ENCODE peak calls at places on chromosome 7, in six cellular contexts. D is lower lobe of right lung, K is upper lobe of right lung, M is ascending aorta, R is psoas muscle, T is transverse colon. G is an unnamed sample.

GRCh38 chr7:107392811-107393210 is 77.0 kb upstream of the GPR22 start:
- DNase-seq in K (no peak), T (no peak), D (no peak), R (no peak), M (no peak), G (no peak)

GRCh38 chr7:492714-493065 is 27.0 kb downstream of the PDGFA start:
- DNase-seq in K (peak; percentile 49), M (no peak), D (peak; percentile 39), T (no peak), R (peak; percentile 49), G (no peak)

GRCh38 chr7:99898836-99899235 is 20.5 kb downstream of the TRIM4 start:
- DNase-seq in M (no peak), D (no peak), R (no peak), K (no peak), T (no peak), G (no peak)

GRCh38 chr7:113374924-113375323 is 256.6 kb upstream of the SMIM30 start:
- DNase-seq in D (no peak), T (no peak), R (no peak), M (no peak), K (no peak), G (no peak)

GRCh38 chr7:99027241-99027640 is 116.7 kb downstream of the SMURF1 start:
- DNase-seq in T (no peak), M (no peak), D (no peak), R (no peak), K (no peak), G (no peak)

GRCh38 chr7:109479388-109479787 is 909.7 kb downstream of the DNAJB9 start:
- DNase-seq in D (no peak), R (no peak), T (no peak), M (no peak), K (no peak), G (no peak)

GRCh38 chr7:80440908-80441307 is 71.0 kb downstream of the GNAT3 start:
- DNase-seq in K (no peak), T (no peak), D (no peak), M (no peak), R (no peak), G (peak; percentile 34)

GRCh38 chr7:36723951-36724664 is at the start of gene AOAH:
- DNase-seq in D (peak; percentile 86), R (peak; percentile 65), K (peak; percentile 79), T (peak; percentile 68), M (peak; percentile 66), G (no peak)

GRCh38 chr7:54839538-54840213 is 80.7 kb upstream of the SEC61G start:
- DNase-seq in M (no peak), R (peak; percentile 92), T (peak; percentile 35), D (peak; percentile 77), K (peak; percentile 86), G (peak; percentile 29)

GRCh38 chr7:66896441-66896840 is 24.6 kb upstream of the TMEM248 start:
- DNase-seq in D (no peak), K (no peak), T (no peak), M (no peak), R (no peak), G (no peak)

GRCh38 chr7:155810607-155811559 is 1.4 kb downstream of the SHH start:
- DNase-seq in R (no peak), T (no peak), K (no peak), D (peak; percentile 44), M (no peak), G (no peak)

GRCh38 chr7:37346761-37347160 is 101.9 kb downstream of the ELMO1 start:
- DNase-seq in M (no peak), D (no peak), T (no peak), R (no peak), K (no peak), G (no peak)

GRCh38 chr7:111650456-111650999 is 88.2 kb upstream of the IMMP2L start:
- DNase-seq in K (no peak), M (no peak), D (no peak), R (no peak), T (no peak), G (peak; percentile 49)

GRCh38 chr7:51062222-51062987 is 254.2 kb downstream of the COBL start:
- DNase-seq in D (peak; percentile 81), K (peak; percentile 86), M (no peak), T (no peak), R (no peak), G (no peak)

GRCh38 chr7:105187302-105188169 is 173.5 kb downstream of the KMT2E start:
- DNase-seq in D (no peak), R (no peak), M (no peak), T (no peak), K (no peak), G (no peak)

GRCh38 chr7:114047889-114048288 is 129.1 kb upstream of the PPP1R3A start:
- DNase-seq in M (no peak), T (no peak), D (no peak), R (no peak), K (no peak), G (no peak)

GRCh38 chr7:116219288-116219687 is 8.9 kb downstream of the TES start:
- DNase-seq in T (no peak), K (no peak), M (no peak), R (no peak), D (no peak), G (no peak)

GRCh38 chr7:116215550-116215949 is 5.2 kb downstream of the TES start:
- DNase-seq in M (no peak), K (no peak), T (no peak), R (no peak), D (no peak), G (no peak)

GRCh38 chr7:116216956-116217570 is 6.7 kb downstream of the TES start:
- DNase-seq in T (no peak), D (no peak), K (no peak), M (no peak), R (no peak), G (peak; percentile 53)

GRCh38 chr7:116218051-116218645 is 7.8 kb downstream of the TES start:
- DNase-seq in K (no peak), M (no peak), R (no peak), T (no peak), D (no peak), G (peak; percentile 85)

DNA sequence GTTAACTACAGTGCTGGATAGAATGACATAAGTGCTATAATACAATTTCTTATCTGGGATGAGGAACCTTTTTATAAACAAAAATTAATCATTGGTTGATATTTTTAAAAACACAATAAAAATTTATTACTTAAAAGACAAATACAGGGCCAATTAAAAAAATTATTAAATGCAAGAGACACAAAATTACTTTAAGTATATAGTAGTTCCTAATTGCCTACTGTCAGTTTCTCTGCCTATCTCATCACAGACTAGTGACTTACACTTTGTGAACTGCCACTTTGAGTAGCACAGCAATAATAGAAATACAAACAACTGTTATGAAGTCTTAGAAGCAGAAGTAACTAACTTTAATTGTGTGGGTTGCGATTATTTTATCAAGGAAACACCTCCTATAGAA is 8.4 kb downstream of the TES start:
- DNase-seq in K (no peak), T (no peak), D (no peak), R (no peak), M (no peak), G (no peak)
- H3K27ac ChIP-seq in K (no peak overlapping the region), T (peak overlapping the region; percentile 98), D (no peak overlapping the region), R (no peak overlapping the region), M (peak overlapping the region; percentile 99), G (no peak overlapping the region)

GRCh38 chr7:142960955-142961512 is 1.1 kb downstream of the KEL start:
- DNase-seq in K (no peak), D (no peak), R (no peak), M (no peak), T (no peak), G (no peak)
- TF ChIP-seq CTCF in K (no peak), D (no peak), R (no peak), M (no peak), T (no peak), G (peak; percentile 7)

GRCh38 chr7:65339257-65339656 is 34.4 kb upstream of the ZNF92 start:
- DNase-seq in R (no peak), D (no peak), M (no peak), T (no peak), K (no peak), G (no peak)
- H3K9me3 ChIP-seq in R (no peaks in the 10 kb centered on the region), D (no peaks in the 10 kb centered on the region), M (no peaks in the 10 kb centered on the region), T (no peaks in the 10 kb centered on the region), K (no peaks in the 10 kb centered on the region), G (no peaks in the 10 kb centered on the region)

GRCh38 chr7:16652255-16652583 is 6.2 kb downstream of the BZW2 start:
- DNase-seq in R (no peak), D (no peak), K (no peak), T (no peak), M (no peak), G (peak; percentile 24)
- H3K27ac ChIP-seq in R (peak overlapping the region; percentile 54), D (peak overlapping the region; percentile 40), K (no peak overlapping the region), T (no peak overlapping the region), M (no peak overlapping the region), G (peak overlapping the region; percentile 55)

GRCh38 chr7:151226875-151227782 is at the start of gene ABCF2:
- DNase-seq in T (peak; percentile 99), D (peak; percentile 99), K (peak; percentile 99), R (peak; percentile 100), M (peak; percentile 98), G (peak; percentile 99)
- TF ChIP-seq CTCF in T (no peak), D (no peak), K (no peak), R (no peak), M (no peak), G (no peak)

GRCh38 chr7:157832866-157833607 is 496.2 kb downstream of the DNAJB6 start:
- DNase-seq in T (no peak), D (peak; percentile 34), K (peak; percentile 29), M (no peak), R (no peak), G (no peak)

GRCh38 chr7:157831901-157832810 is 495.4 kb downstream of the DNAJB6 start:
- DNase-seq in K (no peak), R (no peak), D (no peak), M (no peak), T (no peak), G (no peak)

GRCh38 chr7:157829491-157829890 is 492.7 kb downstream of the DNAJB6 start:
- DNase-seq in K (peak; percentile 58), R (no peak), T (no peak), M (no peak), D (no peak), G (no peak)

GRCh38 chr7:157830331-157830730 is 493.5 kb downstream of the DNAJB6 start:
- DNase-seq in D (peak; percentile 38), K (peak; percentile 52), R (no peak), T (no peak), M (no peak), G (no peak)

DNA sequence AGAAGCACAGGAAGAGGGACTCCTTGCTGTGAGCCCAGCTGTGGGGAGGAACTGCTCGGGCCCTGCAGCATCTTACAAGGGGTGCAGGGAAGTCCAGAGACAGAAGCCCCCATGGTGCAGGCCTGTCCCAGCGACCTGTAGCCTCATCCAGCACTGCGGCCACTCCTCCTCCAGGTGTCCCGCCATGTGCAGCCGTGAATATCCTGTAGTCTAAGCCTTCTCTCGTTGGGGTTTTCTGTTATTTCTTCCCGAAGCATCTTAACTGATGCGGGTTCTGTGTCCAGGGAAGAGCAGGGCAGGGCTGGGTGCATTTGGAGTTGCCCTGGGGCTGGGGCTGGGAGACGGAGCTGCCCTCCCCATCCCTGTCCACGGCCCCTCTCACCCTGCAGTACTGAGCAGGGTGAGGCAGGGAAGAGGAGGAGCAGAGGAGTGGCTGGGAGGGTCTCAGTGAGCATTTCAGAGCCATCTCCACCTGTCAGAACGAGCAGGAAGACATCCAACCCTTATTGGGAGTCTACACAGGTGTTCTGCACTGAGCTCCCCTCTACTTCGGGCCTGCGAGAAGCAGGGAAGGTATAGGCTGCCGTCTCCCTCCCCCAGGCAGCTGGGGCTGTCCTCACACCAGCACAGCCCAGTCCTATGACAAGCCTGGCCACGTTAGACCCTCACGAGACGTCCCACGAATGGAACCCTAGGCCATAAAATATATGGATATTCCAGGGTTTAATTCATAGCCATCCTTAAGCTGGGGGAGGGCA is 494.5 kb downstream of the DNAJB6 start:
- DNase-seq in R (no peak), K (peak; percentile 56), T (no peak), D (no peak), M (no peak), G (no peak)
- H3K9me3 ChIP-seq in R (no peaks in the 10 kb centered on the region), K (no peaks in the 10 kb centered on the region), T (no peaks in the 10 kb centered on the region), D (no peaks in the 10 kb centered on the region), M (no peaks in the 10 kb centered on the region), G (no peaks in the 10 kb centered on the region)

G was measured in cardiac muscle cell.